ENCODE peak calls at places on chromosomes 11 and 22, in six cellular contexts. Y is fibroblast of lung, D is uterus, Z is colonic mucosa, S is lower leg skin, L is left lung. P is an unnamed sample.

GRCh38 chr11:64898541-64898940 is 18.5 kb downstream of the ATG2A start:
- DNase-seq in L (no peak), D (no peak), Y (no peak), Z (no peak), S (no peak), P (no peak)

GRCh38 chr11:3122775-3123201 is 42.3 kb downstream of the OSBPL5 start:
- DNase-seq in Y (no peak), D (peak), L (peak), S (no peak), Z (no peak), P (no peak)

GRCh38 chr11:19472679-19473078 is 231.9 kb upstream of the E2F8 start:
- DNase-seq in L (no peak), S (no peak), Z (no peak), Y (no peak), D (no peak), P (no peak)

GRCh38 chr11:35158371-35159081 is 19.6 kb downstream of the CD44 start:
- DNase-seq in Z (peak), D (peak), Y (peak), L (no peak), S (peak), P (no peak)

GRCh38 chr11:115247404-115247803 is 256.8 kb downstream of the CADM1 start:
- DNase-seq in Z (no peak), D (no peak), L (no peak), Y (peak), S (no peak), P (no peak)

GRCh38 chr11:88704505-88704904 is 361.3 kb downstream of the GRM5 start:
- DNase-seq in L (no peak), Y (peak), S (no peak), Z (no peak), D (no peak), P (no peak)

GRCh38 chr11:132064987-132065620 is 694.7 kb downstream of the NTM start:
- DNase-seq in D (no peak), L (no peak), S (peak), Z (no peak), Y (peak), P (no peak)

GRCh38 chr11:87443707-87444106 is 406.0 kb downstream of the TMEM135 start:
- DNase-seq in Y (peak), S (no peak), L (no peak), Z (no peak), D (no peak), P (no peak)

GRCh38 chr11:131246589-131247164 is 123.7 kb upstream of the NTM start:
- DNase-seq in L (no peak), D (no peak), S (no peak), Y (no peak), Z (peak), P (no peak)

GRCh38 chr22:42670921-42671709 is 21.9 kb upstream of the CYB5R3 start:
- DNase-seq in D (no peak), S (no peak), L (no peak), Z (no peak), Y (no peak), P (no peak)

GRCh38 chr11:25766332-25767015 is 565.5 kb upstream of the ANO3 start:
- DNase-seq in D (no peak), S (no peak), L (no peak), Y (no peak), Z (no peak), P (no peak)

GRCh38 chr22:39664485-39665200 is 94.1 kb downstream of the CACNA1I start:
- DNase-seq in Z (peak), D (no peak), L (no peak), Y (no peak), S (no peak), P (no peak)

GRCh38 chr11:27701262-27702105 is 1.2 kb upstream of the BDNF start:
- DNase-seq in L (no peak), D (no peak), S (no peak), Z (peak), Y (peak), P (no peak)

GRCh38 chr11:46119352-46120216 is 1.7 kb downstream of the PHF21A start:
- DNase-seq in Y (peak), D (peak), Z (peak), L (peak), S (peak), P (peak)

GRCh38 chr11:35618497-35619029 is 303 bp downstream of the FJX1 start:
- DNase-seq in L (no peak), Z (peak), S (no peak), Y (peak), D (peak), P (no peak)

GRCh38 chr11:68282861-68283230 is 11.1 kb upstream of the C11orf24 start:
- DNase-seq in Z (no peak), Y (no peak), D (no peak), L (no peak), S (no peak), P (no peak)

GRCh38 chr11:3867209-3868071 is 12.0 kb downstream of the STIM1 start:
- DNase-seq in Y (peak), D (no peak), S (no peak), L (no peak), Z (no peak), P (peak)

GRCh38 chr11:61963282-61964057 is 4.0 kb downstream of the FTH1 start:
- DNase-seq in D (peak), Z (no peak), L (peak), Y (no peak), S (no peak), P (peak)

GRCh38 chr11:65213322-65214211 is 31.8 kb downstream of the CAPN1 start:
- DNase-seq in Y (peak), Z (no peak), S (no peak), D (no peak), L (no peak), P (no peak)

GRCh38 chr11:44014968-44015623 is 32.7 kb upstream of the ACCSL start:
- DNase-seq in D (no peak), Y (peak), S (no peak), Z (no peak), L (no peak), P (no peak)

GRCh38 chr11:126680109-126680508 is 320.5 kb downstream of the KIRREL3 start:
- DNase-seq in L (no peak), S (no peak), Z (no peak), Y (peak), D (no peak), P (no peak)

GRCh38 chr22:50627452-50627913 is 469 bp downstream of the ARSA start:
- DNase-seq in Y (no peak), Z (peak), L (no peak), S (no peak), D (no peak), P (no peak)

GRCh38 chr22:45246060-45246985 is 5.6 kb upstream of the KIAA0930 start:
- DNase-seq in Z (peak), L (no peak), Y (peak), D (peak), S (peak), P (no peak)

GRCh38 chr11:95135155-95135554 is 45.5 kb downstream of the ENDOD1 start:
- DNase-seq in D (no peak), Z (no peak), L (no peak), Y (peak), S (no peak), P (no peak)

GRCh38 chr11:34633990-34634725 is 13.3 kb downstream of the EHF start:
- DNase-seq in Z (no peak), Y (peak), L (no peak), S (no peak), D (no peak), P (no peak)

GRCh38 chr11:101336155-101336554 is 206.5 kb upstream of the PGR start:
- DNase-seq in Y (no peak), L (no peak), D (no peak), S (no peak), Z (no peak), P (no peak)

GRCh38 chr11:58786693-58787092 is 55.0 kb upstream of the GLYAT start:
- DNase-seq in D (no peak), S (no peak), L (no peak), Z (no peak), Y (no peak), P (no peak)

GRCh38 chr11:134575504-134576230 is 163.6 kb upstream of the B3GAT1 start:
- DNase-seq in S (peak), Z (no peak), D (no peak), Y (no peak), L (no peak), P (no peak)

GRCh38 chr11:66768088-66768521 is 39.1 kb upstream of the SPTBN2 start:
- DNase-seq in D (no peak), Y (peak), S (no peak), L (no peak), Z (no peak), P (no peak)
- TF ChIP-seq CTCF in D (no peak), Y (no peak), S (no peak), L (no peak), Z (no peak), P (no peak)

GRCh38 chr11:114159802-114160588 is 100.5 kb downstream of the ZBTB16 start:
- DNase-seq in Y (peak), Z (peak), L (peak), D (peak), S (peak), P (no peak)
- H3K4me3 ChIP-seq in Y (no peak), Z (no peak), L (no peak), D (no peak), S (no peak), P (no peak)

GRCh38 chr11:79206951-79207350 is 233.9 kb downstream of the TENM4 start:
- DNase-seq in S (no peak), Y (no peak), L (no peak), D (no peak), Z (no peak), P (no peak)
- TF ChIP-seq CTCF in S (no peak), Y (no peak), L (no peak), D (no peak), Z (no peak), P (no peak)

GRCh38 chr11:73384871-73385692 is 8.9 kb downstream of the RELT start:
- DNase-seq in S (no peak), L (peak), D (no peak), Z (peak), Y (no peak), P (peak)
- H3K4me3 ChIP-seq in S (no peak), L (no peak), D (no peak), Z (no peak), Y (no peak), P (peak)

GRCh38 chr11:108121274-108122155 is at the start of gene ACAT1:
- DNase-seq in D (peak), S (peak), Y (peak), Z (peak), L (peak), P (peak)
- TF ChIP-seq CTCF in D (peak), S (no peak), Y (peak), Z (peak), L (peak), P (peak)

GRCh38 chr11:7251487-7251835 is 243 bp upstream of the SYT9 start:
- DNase-seq in S (no peak), Z (no peak), Y (no peak), L (no peak), D (no peak), P (no peak)
- H3K4me3 ChIP-seq in S (peak), Z (peak), Y (peak), L (peak), D (peak), P (no peak)

GRCh38 chr11:116892374-116892773 is 55.0 kb upstream of the APOA1 start:
- DNase-seq in Y (no peak), S (no peak), L (no peak), D (no peak), Z (no peak), P (no peak)

GRCh38 chr11:116896211-116896610 is 58.8 kb upstream of the APOA1 start:
- DNase-seq in S (no peak), D (no peak), Z (no peak), L (no peak), Y (peak), P (no peak)

GRCh38 chr11:116893906-116894305 is 56.5 kb upstream of the APOA1 start:
- DNase-seq in D (no peak), S (no peak), Z (no peak), Y (no peak), L (no peak), P (no peak)

GRCh38 chr11:116893437-116893836 is 56.0 kb upstream of the APOA1 start:
- DNase-seq in S (no peak), D (no peak), Z (no peak), Y (no peak), L (no peak), P (no peak)

DNA sequence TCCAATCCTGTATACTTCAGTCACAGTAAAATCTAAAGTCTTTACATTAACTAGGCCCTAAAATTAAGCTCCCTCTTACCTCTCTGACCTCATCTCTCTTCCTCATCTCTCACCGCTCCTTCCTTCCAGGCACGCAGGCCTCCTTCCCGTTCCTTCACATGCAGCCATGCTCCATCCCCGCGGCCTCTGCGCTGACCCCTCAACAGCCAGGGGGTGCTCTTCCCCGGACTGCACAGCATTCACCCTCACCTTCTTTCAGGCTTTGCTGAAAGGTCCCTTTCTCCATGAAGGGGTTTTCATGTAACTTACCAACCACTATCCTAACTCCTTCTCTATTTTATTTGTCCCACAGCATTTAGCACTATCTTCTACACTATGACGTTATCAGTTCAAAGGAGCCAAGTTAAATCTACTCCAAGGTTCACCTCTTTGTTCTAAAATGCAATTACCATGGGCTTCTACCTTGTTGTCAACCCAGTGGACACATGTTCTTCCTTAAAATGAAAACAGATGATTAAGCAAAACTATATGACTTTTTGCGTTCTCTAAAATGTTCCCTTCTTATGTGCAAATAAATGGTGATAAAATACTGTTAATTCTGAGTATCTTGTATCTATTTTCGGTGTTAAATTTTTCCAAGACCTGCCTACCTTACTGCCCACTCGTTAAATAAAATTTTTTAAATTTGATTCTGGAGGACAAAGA is 57.8 kb upstream of the APOA1 start:
- DNase-seq in D (no peak), L (no peak), Z (no peak), Y (no peak), S (no peak), P (no peak)
- TF ChIP-seq CTCF in D (peak), L (no peak), Z (no peak), Y (peak), S (no peak), P (peak)

P was measured in GM12864.